ENCODE peak calls at places on chromosomes 2 and 18, in nine cellular contexts. O is activated CD4-positive, alpha-beta T cell treated with anti-CD3 and anti-CD28 coated beads, Interleukin-2, amount 50 U/mL, for 1 hour; J is hepatic stellate cell; Y is AG09309; X is H1; F is T1000; G is astrocyte of the spinal cord; A is stimulated activated CD4-positive, alpha-beta T cell treated with anti-CD3 and anti-CD28 coated beads, Interleukin-12 subunit alpha, Interleukin-12 subunit beta, amount 100 ng/mL, for 48 hours; K is anterior cingulate cortex. V is an unnamed sample.

GRCh38 chr2:5022056-5022455 is 670.1 kb upstream of the SOX11 start:
- DNase-seq in K (no peak), A (no peak), J (no peak), F (no peak), O (no peak), Y (no peak), X (no peak), G (no peak), V (no peak)

GRCh38 chr2:73718851-73719621 is 18.1 kb downstream of the TPRKB start:
- DNase-seq in Y (no peak), G (no peak), F (no peak), K (no peak), X (no peak), J (no peak), O (no peak), A (no peak), V (no peak)

GRCh38 chr2:77028032-77028600 is 494.1 kb downstream of the LRRTM4 start:
- DNase-seq in A (no peak), X (no peak), J (no peak), K (no peak), O (no peak), F (no peak), Y (no peak), G (no peak), V (no peak)

GRCh38 chr2:231125272-231125671 is 430 bp upstream of the HTR2B start:
- DNase-seq in J (no peak), X (no peak), G (no peak), O (no peak), K (no peak), Y (no peak), F (no peak), A (no peak), V (no peak)

GRCh38 chr2:85017436-85018048 is 46.6 kb downstream of the KCMF1 start:
- DNase-seq in Y (no peak), X (no peak), G (peak), A (no peak), O (no peak), F (no peak), J (no peak), K (no peak), V (no peak)

GRCh38 chr2:161556440-161556839 is 67.8 kb upstream of the SLC4A10 start:
- DNase-seq in J (no peak), Y (no peak), G (no peak), X (no peak), K (no peak), O (no peak), F (no peak), A (no peak), V (no peak)

GRCh38 chr18:7158201-7158600 is 40.6 kb upstream of the LAMA1 start:
- DNase-seq in G (peak), F (no peak), X (peak), K (no peak), Y (peak), A (no peak), J (peak), O (no peak), V (no peak)

GRCh38 chr2:20436716-20437470 is 10.0 kb upstream of the RHOB start:
- DNase-seq in A (no peak), O (no peak), G (no peak), K (no peak), F (no peak), Y (no peak), J (no peak), X (no peak), V (no peak)

GRCh38 chr2:9655441-9656269 is 24.9 kb upstream of the YWHAQ start:
- DNase-seq in X (no peak), K (no peak), F (peak), Y (no peak), G (peak), A (peak), J (peak), O (no peak), V (no peak)

GRCh38 chr2:220985561-220985960 is 586.5 kb downstream of the EPHA4 start:
- DNase-seq in K (no peak), F (no peak), G (no peak), O (no peak), J (no peak), X (no peak), Y (no peak), A (no peak), V (no peak)

GRCh38 chr18:49022311-49023280 is 71.8 kb upstream of the SMAD7 start:
- DNase-seq in O (no peak), A (no peak), F (no peak), J (no peak), K (no peak), Y (no peak), G (no peak), X (no peak), V (no peak)

GRCh38 chr2:19357383-19358241 is 811 bp downstream of the OSR1 start:
- DNase-seq in X (peak), J (peak), F (no peak), A (no peak), O (peak), Y (no peak), G (peak), K (no peak), V (no peak)

GRCh38 chr2:70098032-70098431 is 10.8 kb downstream of the PCBP1 start:
- DNase-seq in K (no peak), O (no peak), J (no peak), X (no peak), A (no peak), F (no peak), G (no peak), Y (no peak), V (no peak)

GRCh38 chr2:169300617-169301530 is 61.5 kb downstream of the LRP2 start:
- DNase-seq in J (no peak), Y (no peak), F (no peak), G (no peak), A (no peak), X (no peak), K (no peak), O (no peak), V (no peak)

GRCh38 chr2:120761164-120761861 is 25.6 kb downstream of the GLI2 start:
- DNase-seq in G (no peak), O (no peak), J (no peak), Y (no peak), X (no peak), F (no peak), K (no peak), A (no peak), V (no peak)

GRCh38 chr2:216632952-216633615 is at the start of gene IGFBP2:
- DNase-seq in G (peak), Y (no peak), X (peak), K (no peak), A (no peak), J (no peak), O (no peak), F (no peak), V (no peak)

GRCh38 chr2:200622106-200622505 is 36.3 kb downstream of the AOX1 start:
- DNase-seq in F (no peak), Y (no peak), K (no peak), G (no peak), A (no peak), O (no peak), J (no peak), X (no peak), V (no peak)

GRCh38 chr2:105644174-105644980 is 100.3 kb upstream of the NCK2 start:
- DNase-seq in A (no peak), X (no peak), O (no peak), Y (peak), F (no peak), J (no peak), G (peak), K (no peak), V (no peak)

GRCh38 chr2:105545731-105546622 is 147.1 kb upstream of the FHL2 start:
- DNase-seq in A (peak), G (peak), Y (no peak), O (peak), J (peak), F (peak), K (no peak), X (peak), V (no peak)

GRCh38 chr2:222393733-222394267 is 30.5 kb upstream of the SGPP2 start:
- DNase-seq in K (no peak), J (no peak), F (no peak), A (no peak), G (no peak), Y (no peak), X (no peak), O (no peak), V (no peak)

GRCh38 chr2:149538138-149538833 is 49.3 kb downstream of the MMADHC start:
- DNase-seq in O (no peak), K (no peak), X (no peak), G (no peak), Y (no peak), J (no peak), A (no peak), F (no peak), V (no peak)

GRCh38 chr2:120646994-120647393 is 88.7 kb upstream of the GLI2 start:
- DNase-seq in X (no peak), Y (no peak), O (no peak), J (no peak), A (no peak), G (no peak), F (no peak), K (no peak), V (no peak)